ENCODE peak calls at places on chromosomes 11 and 22, in four cellular contexts. U, Z, F and O are unnamed samples.

GRCh38 chr22:47307326-47307725 is 544.9 kb downstream of the TBC1D22A start:
- DNase-seq in Z (no peak), U (no peak), F (no peak), O (no peak)

GRCh38 chr11:36234825-36235224 is 54.4 kb downstream of the COMMD9 start:
- DNase-seq in U (no peak), Z (no peak), F (no peak), O (no peak)

GRCh38 chr11:8067567-8067928 is 13.5 kb upstream of the TUB start:
- DNase-seq in Z (no peak), U (no peak), F (no peak), O (no peak)

GRCh38 chr11:45017329-45017728 is 66.6 kb upstream of the TP53I11 start:
- DNase-seq in U (no peak), F (no peak), Z (no peak), O (no peak)

GRCh38 chr11:86380295-86380694 is 5.6 kb downstream of the CCDC81 start:
- DNase-seq in U (no peak), F (no peak), Z (no peak), O (no peak)

GRCh38 chr11:57904369-57904768 is 119.3 kb upstream of the OR9Q1 start:
- DNase-seq in U (no peak), Z (no peak), F (no peak), O (no peak)

GRCh38 chr11:2777396-2777795 is 77.6 kb upstream of the KCNQ1OT1 start:
- DNase-seq in Z (no peak), U (no peak), F (no peak), O (no peak)

GRCh38 chr11:58968251-58968711 is 29.0 kb downstream of the GLYATL1 start:
- DNase-seq in U (no peak), Z (peak), F (no peak), O (peak)

GRCh38 chr11:102006835-102007566 is 40.2 kb upstream of the CFAP300 start:
- DNase-seq in Z (no peak), U (no peak), F (no peak), O (no peak)

GRCh38 chr11:68047437-68048290 is 8.8 kb downstream of the TCIRG1 start:
- DNase-seq in Z (peak), U (no peak), F (no peak), O (no peak)

GRCh38 chr11:16097543-16097942 is 258.8 kb downstream of the SOX6 start:
- DNase-seq in F (no peak), U (no peak), Z (no peak), O (peak)

GRCh38 chr11:17389205-17389956 is 922 bp upstream of the KCNJ11 start:
- DNase-seq in F (peak), Z (peak), U (peak), O (peak)

GRCh38 chr11:108718466-108718865 is 53.6 kb downstream of the DDX10 start:
- DNase-seq in Z (no peak), F (no peak), U (no peak), O (no peak)

GRCh38 chr22:19579113-19579811 is 55.1 kb upstream of the CLDN5 start:
- DNase-seq in U (peak), F (no peak), Z (no peak), O (no peak)

GRCh38 chr11:130179396-130180306 is 20.1 kb downstream of the ST14 start:
- DNase-seq in U (peak), Z (peak), F (no peak), O (peak)

GRCh38 chr22:44735518-44736428 is 16.6 kb upstream of the ARHGAP8 start:
- DNase-seq in Z (peak), U (peak), F (peak), O (peak)

GRCh38 chr11:110490886-110491285 is 61.1 kb downstream of the FDX1 start:
- DNase-seq in F (no peak), U (no peak), Z (no peak), O (no peak)

GRCh38 chr22:16717699-16718558 is 107.3 kb downstream of the XKR3 start:
- DNase-seq in U (no peak), F (no peak), Z (no peak), O (no peak)

GRCh38 chr22:49350441-49351121 is 477.1 kb downstream of the BRD1 start:
- DNase-seq in Z (no peak), F (no peak), U (peak), O (no peak)

GRCh38 chr11:72814831-72815618 is 814 bp downstream of the ATG16L2 start:
- DNase-seq in F (no peak), Z (peak), U (peak), O (peak)

GRCh38 chr11:106424111-106424510 is 346.6 kb downstream of the AASDHPPT start:
- DNase-seq in F (no peak), U (no peak), Z (no peak), O (no peak)

GRCh38 chr11:17369685-17370243 is 18.2 kb downstream of the NCR3LG1 start:
- DNase-seq in Z (no peak), F (no peak), U (no peak), O (no peak)

GRCh38 chr11:76835928-76836612 is 24.6 kb upstream of the ACER3 start:
- DNase-seq in U (no peak), F (no peak), Z (peak), O (peak)

GRCh38 chr22:39152511-39153219 is at the start of gene CBX7:
- DNase-seq in F (peak), Z (peak), U (peak), O (peak)

GRCh38 chr11:132504501-132505041 is 1027.7 kb downstream of the OPCML start:
- DNase-seq in U (no peak), F (no peak), Z (no peak), O (no peak)

GRCh38 chr11:115244758-115245157 is 259.5 kb downstream of the CADM1 start:
- DNase-seq in U (no peak), Z (no peak), F (no peak), O (no peak)

GRCh38 chr22:27372969-27373670 is 428.4 kb downstream of the MN1 start:
- DNase-seq in Z (peak), F (peak), U (peak), O (peak)

GRCh38 chr11:130609121-130610035 is 160.9 kb downstream of the ADAMTS15 start:
- DNase-seq in Z (no peak), U (no peak), F (no peak), O (peak)

GRCh38 chr22:19844423-19845368 is 10.0 kb downstream of the GNB1L start:
- DNase-seq in F (no peak), U (peak), Z (no peak), O (peak)

GRCh38 chr22:31838917-31839316 is 85.1 kb downstream of the DEPDC5 start:
- DNase-seq in F (no peak), Z (no peak), U (no peak), O (no peak)

DNA sequence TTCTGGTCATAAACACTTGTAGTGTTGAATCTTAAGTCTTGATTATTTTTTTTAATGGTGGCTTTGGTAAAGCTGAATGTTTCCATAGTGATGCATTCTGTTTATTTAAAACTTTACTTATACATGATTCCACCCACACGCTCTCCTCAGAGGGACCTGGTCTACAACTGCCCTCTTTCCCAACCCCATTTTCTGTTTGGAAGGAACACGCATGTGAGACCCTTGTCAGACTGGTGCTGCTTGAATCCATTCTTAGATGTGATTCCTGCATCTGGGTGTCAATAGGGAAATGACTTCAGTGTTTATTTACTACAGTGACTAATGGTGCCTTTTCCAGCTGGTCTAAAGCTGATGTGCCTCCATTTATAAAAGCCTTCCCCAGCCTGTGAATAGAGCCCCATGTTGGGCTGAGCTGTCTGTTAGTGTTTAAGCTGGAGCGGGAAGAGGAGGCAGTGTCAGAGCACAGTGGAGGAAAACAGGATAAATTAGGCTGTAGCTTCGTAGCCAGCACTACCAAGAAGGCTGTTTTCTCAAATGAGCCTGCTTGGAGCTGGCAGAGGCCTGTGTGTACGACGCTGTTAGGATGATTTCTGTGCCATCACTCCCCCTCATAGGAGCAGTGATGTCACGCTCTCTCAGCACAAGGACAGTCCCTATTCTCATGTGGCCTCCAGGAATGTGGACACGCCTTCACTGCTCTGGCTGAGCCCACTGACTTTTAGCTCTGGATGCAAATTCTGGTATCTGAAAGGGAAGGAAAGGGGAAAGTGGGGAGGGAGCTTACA is 18.9 kb upstream of the C11orf96 start:
- DNase-seq in F (no peak), Z (no peak), U (no peak), O (no peak)
- H3K27ac ChIP-seq in F (peak), Z (no peak), U (no peak), O (peak)

DNA sequence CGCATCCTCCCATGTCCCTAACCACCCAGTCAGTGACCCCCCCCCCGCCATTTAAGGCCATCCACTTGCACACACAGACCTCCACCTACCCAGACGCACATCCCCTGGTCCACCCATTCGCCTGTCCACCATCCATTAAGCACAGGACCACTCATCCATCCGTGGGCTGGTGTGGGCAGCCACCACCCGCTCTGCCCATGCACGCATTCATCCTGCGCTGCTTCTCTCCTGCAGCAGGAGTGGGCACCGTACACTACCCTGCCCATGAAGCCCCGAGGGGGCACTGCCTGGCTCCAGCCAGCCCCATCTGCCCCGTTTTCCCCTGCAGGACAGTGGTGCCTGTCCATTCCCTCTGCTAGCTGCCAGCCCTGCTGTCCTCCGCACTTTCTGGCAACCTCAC is 3.9 kb upstream of the SLC16A8 start:
- DNase-seq in F (no peak), Z (no peak), U (no peak), O (no peak)
- H3K4me3 ChIP-seq in F (no peak), Z (no peak), U (no peak), O (no peak)

DNA sequence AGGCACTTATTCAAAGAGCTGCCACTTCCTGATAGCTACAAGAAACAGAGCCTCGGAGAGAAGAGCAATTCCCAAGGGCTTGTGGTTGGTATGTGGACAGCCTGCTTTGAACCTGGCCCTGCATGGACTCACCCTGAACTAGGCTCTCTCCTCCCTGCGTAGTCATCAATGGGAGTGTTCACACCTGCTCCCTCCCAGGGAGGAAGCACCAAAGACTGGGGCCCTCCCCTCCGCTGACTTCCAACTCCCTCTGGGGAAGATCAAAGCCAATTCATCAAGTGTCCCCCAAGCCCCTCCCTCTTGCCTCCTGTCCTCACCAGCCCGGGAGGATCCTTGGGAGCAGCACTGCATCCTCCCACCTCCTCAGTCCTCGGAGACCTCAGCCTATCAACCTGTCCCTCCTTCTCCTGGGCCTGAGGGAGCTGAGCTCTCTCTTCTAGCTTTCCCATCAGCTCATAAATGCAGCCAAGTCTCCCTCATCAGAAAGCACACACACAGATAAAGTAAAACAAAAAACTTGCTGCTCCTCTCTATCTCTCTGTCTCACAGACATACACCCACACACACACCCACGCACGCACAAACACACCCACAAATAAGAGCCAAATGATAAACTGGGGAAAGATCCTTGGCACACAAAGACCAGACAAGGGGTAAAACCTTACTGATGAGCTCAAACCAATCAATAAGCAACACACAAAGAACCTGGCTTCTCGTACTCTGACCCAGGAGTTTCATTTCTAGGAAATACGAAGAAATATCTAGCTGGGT is 3.3 kb downstream of the A4GALT start:
- DNase-seq in F (no peak), U (peak), Z (no peak), O (peak)
- H3K27ac ChIP-seq in F (no peak), U (peak), Z (no peak), O (no peak)

DNA sequence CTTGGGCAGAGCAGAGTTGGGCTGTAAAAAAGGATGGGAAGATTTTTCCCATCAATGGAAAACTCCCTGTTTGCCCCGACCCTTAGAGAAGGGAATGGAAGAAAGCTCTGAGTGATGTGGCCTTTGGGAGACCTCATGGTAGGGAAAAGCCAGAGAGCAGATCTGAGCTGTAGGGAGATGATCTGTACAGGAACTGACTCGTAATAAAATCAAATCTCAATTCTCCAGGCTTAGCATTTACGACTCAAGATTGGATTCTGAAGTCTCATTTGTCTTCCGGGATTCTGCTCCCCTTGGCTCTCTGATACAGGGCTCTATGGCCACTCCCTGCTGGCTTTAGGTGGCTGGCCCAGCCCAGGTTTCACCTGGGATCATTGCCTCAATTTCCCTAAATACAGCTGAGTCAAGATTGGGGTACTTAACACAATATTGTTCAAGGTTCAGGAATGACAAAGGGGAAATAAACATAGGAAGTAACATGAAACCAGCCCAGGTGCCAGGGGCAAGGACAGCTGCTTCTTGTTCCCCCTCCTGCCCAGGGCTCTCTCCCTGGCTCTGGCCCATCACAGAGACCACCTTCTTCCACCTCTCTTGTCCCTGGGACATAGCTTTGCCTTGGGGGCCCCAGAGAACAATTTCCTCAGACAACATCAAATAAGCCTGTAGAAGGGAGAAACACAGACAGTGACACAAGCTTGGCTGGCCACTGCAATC is 38.4 kb upstream of the THY1 start:
- DNase-seq in U (no peak), F (no peak), Z (no peak), O (no peak)
- H3K4me3 ChIP-seq in U (no peak), F (no peak), Z (no peak), O (no peak)

GRCh38 chr11:14309425-14310192 is 49.4 kb downstream of the RRAS2 start:
- DNase-seq in Z (no peak), U (no peak), F (no peak), O (no peak)
- H3K27ac ChIP-seq in Z (no peak), U (no peak), F (no peak), O (no peak)

DNA sequence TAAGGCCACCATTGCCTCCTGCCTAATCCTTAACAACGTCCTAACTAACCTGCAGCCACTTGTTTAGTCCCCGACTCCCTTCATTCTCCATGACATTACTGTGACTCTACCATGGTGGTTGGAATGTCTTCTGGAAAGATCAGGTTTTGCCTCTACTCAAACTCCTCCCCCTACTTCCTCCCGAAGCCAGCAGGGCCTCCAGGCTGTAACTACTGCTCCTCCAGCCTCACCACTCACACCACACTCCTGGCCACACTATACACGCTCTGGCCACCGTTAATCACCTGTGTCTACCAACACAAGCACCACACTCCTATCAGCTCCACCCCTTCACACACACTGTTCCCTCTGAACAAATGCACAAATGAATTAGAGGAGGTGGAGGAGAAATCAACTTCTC is 69.2 kb downstream of the PACSIN2 start:
- DNase-seq in U (no peak), Z (no peak), F (no peak), O (no peak)
- H3K4me3 ChIP-seq in U (no peak), Z (no peak), F (no peak), O (no peak)